ENCODE peak calls at places on chromosome 1, in four cellular contexts. J is WTC11, Y is H1, F is K562. R is an unnamed sample.
A peak's percentile ranks its signal among the peaks of the same experiment; 100 is the strongest.

GRCh38 chr1:6918908-6919511 is 133.8 kb downstream of the CAMTA1 start:
- DNase-seq in J (no peak), Y (no peak), F (no peak), R (no peak)

GRCh38 chr1:67346982-67347381 is 39.3 kb downstream of the IL12RB2 start:
- DNase-seq in J (no peak), F (no peak), Y (no peak), R (no peak)

GRCh38 chr1:247224822-247225221 is 31.1 kb upstream of the VN1R5 start:
- DNase-seq in F (no peak), J (no peak), Y (no peak), R (no peak)

GRCh38 chr1:234538062-234538731 is 59.2 kb upstream of the TARBP1 start:
- DNase-seq in Y (no peak), F (no peak), J (no peak), R (no peak)

GRCh38 chr1:8370046-8370881 is 52.4 kb downstream of the SLC45A1 start:
- DNase-seq in J (no peak), Y (no peak), F (no peak), R (no peak)

GRCh38 chr1:117181630-117182041 is 29.1 kb downstream of the VTCN1 start:
- DNase-seq in F (peak; percentile 16), Y (no peak), J (no peak), R (no peak)

GRCh38 chr1:220876511-220877347 is 2.5 kb upstream of the HLX start:
- DNase-seq in J (peak; percentile 70), Y (peak; percentile 73), F (no peak), R (peak; percentile 2)

GRCh38 chr1:245365621-245366020 is 210.8 kb downstream of the KIF26B start:
- DNase-seq in Y (no peak), J (no peak), F (no peak), R (no peak)

GRCh38 chr1:176205322-176205914 is 1.7 kb downstream of the COP1 start:
- DNase-seq in F (peak; percentile 18), Y (no peak), J (no peak), R (no peak)

GRCh38 chr1:67855944-67856343 is 22.7 kb upstream of the GNG12 start:
- DNase-seq in F (no peak), Y (no peak), J (no peak), R (no peak)

GRCh38 chr1:9629445-9630201 is 21.9 kb upstream of the PIK3CD start:
- DNase-seq in J (no peak), F (peak; percentile 38), Y (peak; percentile 49), R (no peak)

GRCh38 chr1:24927473-24927872 is 2.6 kb downstream of the RUNX3 start:
- DNase-seq in F (no peak), Y (no peak), J (no peak), R (no peak)

GRCh38 chr1:24929876-24930702 is at the start of gene RUNX3:
- DNase-seq in F (no peak), Y (peak; percentile 83), J (peak; percentile 74), R (peak; percentile 80)

GRCh38 chr1:24929091-24929875 is 793 bp downstream of the RUNX3 start:
- DNase-seq in F (no peak), J (peak; percentile 58), Y (peak; percentile 77), R (peak; percentile 54)

GRCh38 chr1:24927886-24928630 is 2.0 kb downstream of the RUNX3 start:
- DNase-seq in Y (no peak), J (no peak), F (no peak), R (no peak)

DNA sequence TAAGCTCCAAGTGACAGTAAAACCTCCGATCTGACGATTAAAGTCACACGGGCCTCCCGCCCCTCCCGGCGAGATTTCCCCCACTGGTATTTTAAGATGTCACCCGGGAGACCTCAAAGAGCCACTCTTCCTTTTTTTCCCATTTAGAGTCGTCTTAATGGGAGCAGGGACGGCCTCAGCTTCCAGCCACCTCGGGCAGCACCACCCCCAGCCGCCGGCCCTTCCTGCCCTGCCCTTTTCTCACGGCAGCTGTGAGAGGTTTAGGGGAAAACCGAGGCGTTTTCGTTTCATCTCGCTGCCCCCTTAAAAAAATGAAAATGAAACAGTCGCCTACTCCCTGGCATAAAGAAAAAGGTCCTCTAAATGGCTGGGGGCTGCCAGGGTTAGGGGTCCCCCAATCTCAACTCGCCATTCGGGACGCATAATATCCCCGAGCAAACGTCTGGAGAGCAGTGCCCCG is 1.4 kb downstream of the RUNX3 start:
- DNase-seq in J (no peak), Y (peak; percentile 57), F (no peak), R (peak; percentile 50)
- TF ChIP-seq TEAD4 in J (no peak), Y (no peak), F (no peak), R (no peak)

GRCh38 chr1:162918111-162918754 is 57.3 kb upstream of the CCDC190 start:
- DNase-seq in F (no peak), Y (no peak), J (no peak), R (peak; percentile 64)
- TF ChIP-seq TEAD4 in F (no peak), Y (no peak), J (no peak), R (peak; percentile 65)

DNA sequence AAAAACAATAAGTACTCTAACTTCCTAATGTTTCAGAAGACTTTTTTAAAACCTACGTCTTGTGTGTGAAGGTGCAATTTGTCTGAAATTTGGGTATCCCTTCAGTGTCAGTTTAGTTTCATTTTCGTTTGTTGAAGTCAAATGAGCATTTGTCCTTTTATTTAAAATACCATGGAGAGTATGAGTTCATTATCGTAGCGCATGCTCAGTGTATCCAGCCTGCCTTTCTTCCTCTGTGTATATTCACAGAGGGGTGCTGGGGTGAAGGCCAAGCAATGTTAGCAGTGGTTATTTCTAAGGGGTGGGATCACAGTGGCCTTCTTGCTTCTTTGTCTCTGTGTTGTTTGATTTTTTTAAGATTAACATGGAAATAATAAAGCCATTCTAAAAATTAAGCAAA is 43.2 kb downstream of the CNN3 start:
- DNase-seq in F (no peak), Y (no peak), J (no peak), R (no peak)
- TF ChIP-seq TEAD4 in F (no peak), Y (no peak), J (no peak), R (no peak)

DNA sequence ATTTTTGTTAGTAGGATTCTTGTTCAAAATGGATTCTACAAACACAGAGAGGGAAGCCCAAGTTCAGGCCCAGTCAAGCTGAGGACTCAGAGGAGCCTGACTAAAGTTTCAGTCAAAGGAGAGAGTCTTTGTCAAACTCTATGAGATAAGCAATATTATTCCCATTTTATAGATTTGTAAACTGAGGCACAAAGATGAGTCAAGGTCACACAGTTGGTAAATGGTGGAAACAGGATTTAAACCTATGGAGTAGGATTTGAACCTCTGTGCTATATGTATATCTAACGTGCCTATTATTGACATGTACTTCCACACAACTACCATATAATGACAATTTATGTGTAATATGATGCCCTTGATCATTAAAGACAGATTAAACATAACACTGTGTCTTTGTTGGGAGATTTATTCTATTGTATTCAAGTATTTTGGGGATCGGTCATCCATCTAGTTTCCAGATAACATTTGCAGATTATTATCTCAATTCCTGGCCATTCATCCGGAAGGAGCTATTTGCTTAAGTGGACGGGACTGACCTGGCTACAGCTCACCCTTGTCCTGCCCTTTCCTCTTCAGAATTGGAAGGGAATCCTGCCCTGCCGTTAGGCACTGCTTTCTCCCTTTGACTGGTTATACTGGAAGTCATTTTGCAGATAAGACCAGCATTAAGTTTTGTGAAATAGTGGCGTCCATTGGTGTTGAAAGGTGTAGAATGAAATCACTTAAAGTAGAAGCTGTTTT is 86.1 kb upstream of the LMO4 start:
- DNase-seq in J (no peak), F (no peak), Y (no peak), R (no peak)
- TF ChIP-seq TEAD4 in J (no peak), F (no peak), Y (no peak), R (no peak)

GRCh38 chr1:3612123-3612522 is 815 bp upstream of the MEGF6 start:
- DNase-seq in F (no peak), J (no peak), Y (no peak), R (no peak)

GRCh38 chr1:3617806-3618345 is 6.6 kb upstream of the MEGF6 start:
- DNase-seq in J (no peak), F (no peak), Y (no peak), R (no peak)

GRCh38 chr1:3616861-3617260 is 5.6 kb upstream of the MEGF6 start:
- DNase-seq in J (no peak), F (no peak), Y (no peak), R (no peak)

GRCh38 chr1:3618576-3618903 is 6.3 kb upstream of the TPRG1L start:
- DNase-seq in J (no peak), F (no peak), Y (no peak), R (no peak)

DNA sequence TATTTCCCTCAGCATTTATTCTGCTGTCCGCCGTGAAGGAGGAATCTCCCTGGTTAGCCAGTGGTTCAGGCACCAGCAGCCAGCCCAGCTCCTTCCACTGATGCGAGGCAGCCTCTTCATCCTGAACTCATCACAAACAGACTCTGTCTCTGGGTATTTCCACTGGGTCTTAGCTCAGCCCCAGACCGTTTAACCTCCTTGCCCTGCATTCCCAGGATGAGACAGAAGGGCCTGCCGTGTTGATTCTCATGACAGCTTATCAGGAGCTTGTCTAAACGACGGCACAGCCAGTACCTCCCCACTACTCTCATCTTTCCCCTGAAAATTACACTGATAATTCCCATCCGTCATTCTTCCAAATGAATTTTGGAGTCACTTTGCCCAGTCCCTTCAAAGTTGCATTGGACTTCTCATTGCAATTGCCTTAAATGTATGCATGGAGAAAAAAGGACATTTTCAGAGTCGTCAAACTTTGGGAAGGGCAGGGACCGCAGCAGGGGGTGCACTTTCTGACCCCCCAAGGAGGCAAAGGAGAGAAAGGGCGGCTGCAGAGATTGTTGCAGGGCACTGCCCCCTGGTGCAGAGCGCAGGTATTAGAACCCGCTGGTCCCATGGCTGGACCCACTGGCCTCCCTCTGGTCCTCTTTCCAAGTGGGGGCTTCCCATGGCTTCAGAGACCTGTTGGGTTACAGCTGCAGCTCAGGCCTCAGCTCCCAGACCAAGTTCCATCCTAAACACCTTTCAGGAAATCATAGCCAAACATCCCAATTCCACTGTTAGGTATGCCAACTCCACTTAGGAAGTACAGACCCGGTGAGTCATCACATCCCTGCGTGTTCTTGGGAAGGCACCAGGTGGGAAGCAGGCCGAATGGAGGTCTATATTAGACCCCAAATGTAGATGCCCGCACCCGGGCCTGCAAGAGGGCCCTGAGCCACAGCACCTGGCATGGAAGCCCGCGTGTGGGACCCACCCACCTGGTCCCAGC is 3.7 kb upstream of the MEGF6 start:
- DNase-seq in Y (peak; percentile 80), F (peak; percentile 44), J (peak; percentile 74), R (peak; percentile 81)
- TF ChIP-seq TEAD4 in Y (no peak), F (no peak), J (no peak), R (no peak)

DNA sequence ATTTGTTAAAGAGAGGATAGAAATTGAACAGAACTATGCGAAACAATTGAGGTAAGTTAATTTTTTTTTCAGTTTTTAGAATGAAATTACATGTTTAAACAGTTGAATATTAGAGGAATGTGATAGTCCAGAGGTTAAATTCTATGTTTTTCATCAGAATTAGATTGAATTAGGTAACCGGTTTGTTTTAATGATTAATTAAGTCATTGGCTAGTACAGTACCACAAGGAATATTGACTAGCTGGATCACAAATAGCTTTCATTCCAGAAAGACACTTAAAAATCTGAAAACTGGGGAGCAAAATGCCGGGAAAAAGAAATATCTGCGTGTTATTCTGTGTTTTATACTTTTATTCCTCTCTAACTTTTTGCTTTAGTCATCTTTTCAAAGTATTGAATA is 51.6 kb downstream of the FNBP1L start:
- DNase-seq in Y (no peak), J (no peak), F (no peak), R (no peak)
- TF ChIP-seq TEAD4 in Y (no peak), J (no peak), F (no peak), R (no peak)